ENCODE peak calls at places on chromosomes 4 and X, in four cellular contexts. F, W, J and V are unnamed samples.

GRCh38 chr4:40719008-40719623 is 30.6 kb upstream of the NSUN7 start:
- DNase-seq in F (no peak), W (no peak), J (peak), V (peak)

GRCh38 chr4:47490550-47490949 is 5.5 kb downstream of the ATP10D start:
- DNase-seq in F (no peak), W (no peak), J (peak), V (peak)

GRCh38 chr4:85086721-85087120 is 120.2 kb upstream of the WDFY3 start:
- DNase-seq in F (no peak), W (no peak), J (no peak), V (peak)

GRCh38 chrX:120315776-120316175 is 4.5 kb upstream of the TMEM255A start:
- DNase-seq in F (no peak), W (no peak), J (no peak), V (no peak)

GRCh38 chrX:18899796-18900380 is 84.0 kb downstream of the PHKA2 start:
- DNase-seq in F (no peak), W (no peak), J (peak), V (peak)

GRCh38 chr4:84235545-84235944 is 263.5 kb downstream of the NKX6-1 start:
- DNase-seq in F (no peak), W (no peak), J (no peak), V (no peak)

GRCh38 chr4:147456706-147457105 is 24.2 kb upstream of the EDNRA start:
- DNase-seq in F (no peak), W (no peak), J (no peak), V (no peak)

GRCh38 chr4:175453456-175453855 is 358.6 kb downstream of the GPM6A start:
- DNase-seq in F (no peak), W (no peak), J (no peak), V (no peak)

GRCh38 chrX:144791298-144791697 is 456.0 kb upstream of the SPANXN1 start:
- DNase-seq in F (no peak), W (no peak), J (no peak), V (peak)

GRCh38 chr4:87977521-87978278 is 2.2 kb downstream of the SPP1 start:
- DNase-seq in F (no peak), W (no peak), J (no peak), V (no peak)

GRCh38 chr4:3305610-3306371 is 13.0 kb downstream of the RGS12 start:
- DNase-seq in F (peak), W (no peak), J (no peak), V (no peak)

GRCh38 chrX:68146054-68146453 is 287.2 kb downstream of the OPHN1 start:
- DNase-seq in F (no peak), W (no peak), J (peak), V (peak)

GRCh38 chrX:21838937-21839333 is 482 bp upstream of the MBTPS2 start:
- DNase-seq in F (no peak), W (no peak), J (peak), V (peak)

GRCh38 chr4:68271851-68272756 is 26.6 kb upstream of the TMPRSS11B start:
- DNase-seq in F (no peak), W (peak), J (peak), V (peak)

GRCh38 chrX:10524578-10524977 is 95.8 kb downstream of the MID1 start:
- DNase-seq in F (no peak), W (no peak), J (no peak), V (no peak)

GRCh38 chrX:40945366-40945713 is 139.9 kb upstream of the USP9X start:
- DNase-seq in F (peak), W (no peak), J (peak), V (peak)

GRCh38 chr4:1466034-1466960 is 60.1 kb upstream of the NKX1-1 start:
- DNase-seq in F (peak), W (no peak), J (peak), V (no peak)

GRCh38 chr4:41363384-41363981 is 106.8 kb downstream of the UCHL1 start:
- DNase-seq in F (peak), W (no peak), J (peak), V (no peak)

GRCh38 chr4:122806981-122807679 is 19.5 kb upstream of the FGF2 start:
- DNase-seq in F (no peak), W (no peak), J (peak), V (no peak)

GRCh38 chrX:113548308-113549015 is 707.8 kb upstream of the AMOT start:
- DNase-seq in F (no peak), W (no peak), J (peak), V (no peak)

GRCh38 chr4:150268444-150268843 is 190.2 kb downstream of the DCLK2 start:
- DNase-seq in F (no peak), W (no peak), J (no peak), V (no peak)

GRCh38 chr4:69058410-69059059 is 37.7 kb upstream of the UGT2B7 start:
- DNase-seq in F (no peak), W (no peak), J (peak), V (no peak)

GRCh38 chr4:1813915-1814314 is 20.8 kb downstream of the FGFR3 start:
- DNase-seq in F (no peak), W (no peak), J (no peak), V (no peak)